ENCODE peak calls at places on chromosomes 12 and 14, in seven cellular contexts. One of them, this sample, is unnamed.

GRCh38 chr14:34222867-34223266 is 239.2 kb downstream of the SPTSSA start:
- DNase-seq in HuH-7.5: no peak
- DNase-seq in Kasumi-1: no peak
- DNase-seq in stimulated activated CD4-positive, alpha-beta T cell treated with anti-CD3 and anti-CD28 coated beads, Interleukin-1b, Interleukin-23, amount 100 ng/mL, for 1 hour: no peak
- DNase-seq in frontal cortex: no peak
- DNase-seq in MM.1S: no peak
- DNase-seq in head of caudate nucleus: no peak
- DNase-seq in this sample: no peak

GRCh38 chr14:80055912-80056801 is 155.1 kb downstream of the DIO2 start:
- DNase-seq in frontal cortex: peak; percentile 14
- DNase-seq in HuH-7.5: peak; percentile 0
- DNase-seq in MM.1S: peak; percentile 20
- DNase-seq in head of caudate nucleus: peak; percentile 57
- DNase-seq in stimulated activated CD4-positive, alpha-beta T cell treated with anti-CD3 and anti-CD28 coated beads, Interleukin-1b, Interleukin-23, amount 100 ng/mL, for 1 hour: no peak
- DNase-seq in Kasumi-1: peak; percentile 43
- DNase-seq in this sample: no peak

GRCh38 chr12:50732591-50732990 is 31.3 kb upstream of the ATF1 start:
- DNase-seq in head of caudate nucleus: no peak
- DNase-seq in Kasumi-1: no peak
- DNase-seq in MM.1S: no peak
- DNase-seq in HuH-7.5: no peak
- DNase-seq in stimulated activated CD4-positive, alpha-beta T cell treated with anti-CD3 and anti-CD28 coated beads, Interleukin-1b, Interleukin-23, amount 100 ng/mL, for 1 hour: no peak
- DNase-seq in frontal cortex: no peak
- DNase-seq in this sample: no peak

GRCh38 chr12:76026643-76027063 is 4.9 kb downstream of the PHLDA1 start:
- DNase-seq in Kasumi-1: no peak
- DNase-seq in frontal cortex: no peak
- DNase-seq in HuH-7.5: no peak
- DNase-seq in stimulated activated CD4-positive, alpha-beta T cell treated with anti-CD3 and anti-CD28 coated beads, Interleukin-1b, Interleukin-23, amount 100 ng/mL, for 1 hour: no peak
- DNase-seq in head of caudate nucleus: no peak
- DNase-seq in MM.1S: no peak
- DNase-seq in this sample: no peak

GRCh38 chr12:27754795-27755194 is 25.2 kb upstream of the KLHL42 start:
- DNase-seq in stimulated activated CD4-positive, alpha-beta T cell treated with anti-CD3 and anti-CD28 coated beads, Interleukin-1b, Interleukin-23, amount 100 ng/mL, for 1 hour: no peak
- DNase-seq in HuH-7.5: no peak
- DNase-seq in MM.1S: no peak
- DNase-seq in frontal cortex: no peak
- DNase-seq in Kasumi-1: no peak
- DNase-seq in head of caudate nucleus: no peak
- DNase-seq in this sample: no peak

GRCh38 chr14:51727526-51727925 is 75.8 kb downstream of the FRMD6 start:
- DNase-seq in MM.1S: no peak
- DNase-seq in head of caudate nucleus: no peak
- DNase-seq in stimulated activated CD4-positive, alpha-beta T cell treated with anti-CD3 and anti-CD28 coated beads, Interleukin-1b, Interleukin-23, amount 100 ng/mL, for 1 hour: no peak
- DNase-seq in Kasumi-1: no peak
- DNase-seq in frontal cortex: no peak
- DNase-seq in HuH-7.5: no peak
- DNase-seq in this sample: no peak

GRCh38 chr12:182381-182883 is 31.5 kb downstream of the SLC6A12 start:
- DNase-seq in frontal cortex: no peak
- DNase-seq in Kasumi-1: no peak
- DNase-seq in HuH-7.5: no peak
- DNase-seq in MM.1S: no peak
- DNase-seq in stimulated activated CD4-positive, alpha-beta T cell treated with anti-CD3 and anti-CD28 coated beads, Interleukin-1b, Interleukin-23, amount 100 ng/mL, for 1 hour: no peak
- DNase-seq in head of caudate nucleus: no peak
- DNase-seq in this sample: no peak

GRCh38 chr14:75577090-75577489 is 1.3 kb upstream of the FLVCR2 start:
- DNase-seq in frontal cortex: no peak
- DNase-seq in Kasumi-1: no peak
- DNase-seq in stimulated activated CD4-positive, alpha-beta T cell treated with anti-CD3 and anti-CD28 coated beads, Interleukin-1b, Interleukin-23, amount 100 ng/mL, for 1 hour: no peak
- DNase-seq in HuH-7.5: no peak
- DNase-seq in head of caudate nucleus: no peak
- DNase-seq in MM.1S: no peak
- DNase-seq in this sample: no peak

GRCh38 chr14:59018978-59019377 is 169.5 kb upstream of the DAAM1 start:
- DNase-seq in frontal cortex: no peak
- DNase-seq in HuH-7.5: no peak
- DNase-seq in stimulated activated CD4-positive, alpha-beta T cell treated with anti-CD3 and anti-CD28 coated beads, Interleukin-1b, Interleukin-23, amount 100 ng/mL, for 1 hour: no peak
- DNase-seq in head of caudate nucleus: no peak
- DNase-seq in Kasumi-1: no peak
- DNase-seq in MM.1S: no peak
- DNase-seq in this sample: no peak

GRCh38 chr12:76020731-76021672 is 10.6 kb downstream of the PHLDA1 start:
- DNase-seq in Kasumi-1: peak; percentile 50
- DNase-seq in MM.1S: no peak
- DNase-seq in head of caudate nucleus: no peak
- DNase-seq in HuH-7.5: no peak
- DNase-seq in stimulated activated CD4-positive, alpha-beta T cell treated with anti-CD3 and anti-CD28 coated beads, Interleukin-1b, Interleukin-23, amount 100 ng/mL, for 1 hour: no peak
- DNase-seq in frontal cortex: no peak
- DNase-seq in this sample: no peak

GRCh38 chr12:95574799-95575452 is 23.6 kb upstream of the USP44 start:
- DNase-seq in frontal cortex: peak; percentile 41
- DNase-seq in HuH-7.5: peak; percentile 50
- DNase-seq in MM.1S: no peak
- DNase-seq in Kasumi-1: no peak
- DNase-seq in stimulated activated CD4-positive, alpha-beta T cell treated with anti-CD3 and anti-CD28 coated beads, Interleukin-1b, Interleukin-23, amount 100 ng/mL, for 1 hour: no peak
- DNase-seq in head of caudate nucleus: no peak
- DNase-seq in this sample: no peak

GRCh38 chr12:111406474-111407370 is 999 bp downstream of the SH2B3 start:
- DNase-seq in MM.1S: peak; percentile 13
- DNase-seq in HuH-7.5: no peak
- DNase-seq in frontal cortex: no peak
- DNase-seq in Kasumi-1: peak; percentile 34
- DNase-seq in stimulated activated CD4-positive, alpha-beta T cell treated with anti-CD3 and anti-CD28 coated beads, Interleukin-1b, Interleukin-23, amount 100 ng/mL, for 1 hour: no peak
- DNase-seq in head of caudate nucleus: no peak
- DNase-seq in this sample: peak; percentile 50

GRCh38 chr12:1907652-1908611 is 10.5 kb downstream of the CACNA2D4 start:
- DNase-seq in HuH-7.5: no peak
- DNase-seq in head of caudate nucleus: no peak
- DNase-seq in Kasumi-1: no peak
- DNase-seq in stimulated activated CD4-positive, alpha-beta T cell treated with anti-CD3 and anti-CD28 coated beads, Interleukin-1b, Interleukin-23, amount 100 ng/mL, for 1 hour: no peak
- DNase-seq in frontal cortex: no peak
- DNase-seq in MM.1S: no peak
- DNase-seq in this sample: no peak

GRCh38 chr14:23093993-23094665 is 807 bp downstream of the ACIN1 start:
- DNase-seq in stimulated activated CD4-positive, alpha-beta T cell treated with anti-CD3 and anti-CD28 coated beads, Interleukin-1b, Interleukin-23, amount 100 ng/mL, for 1 hour: no peak
- DNase-seq in frontal cortex: no peak
- DNase-seq in head of caudate nucleus: no peak
- DNase-seq in HuH-7.5: no peak
- DNase-seq in Kasumi-1: no peak
- DNase-seq in MM.1S: no peak
- DNase-seq in this sample: no peak

GRCh38 chr12:30063435-30063945 is 279.7 kb upstream of the TMTC1 start:
- DNase-seq in stimulated activated CD4-positive, alpha-beta T cell treated with anti-CD3 and anti-CD28 coated beads, Interleukin-1b, Interleukin-23, amount 100 ng/mL, for 1 hour: no peak
- DNase-seq in MM.1S: no peak
- DNase-seq in head of caudate nucleus: no peak
- DNase-seq in Kasumi-1: no peak
- DNase-seq in HuH-7.5: no peak
- DNase-seq in frontal cortex: no peak
- DNase-seq in this sample: no peak

GRCh38 chr14:94011795-94012194 is 14.3 kb upstream of the OTUB2 start:
- DNase-seq in frontal cortex: no peak
- DNase-seq in stimulated activated CD4-positive, alpha-beta T cell treated with anti-CD3 and anti-CD28 coated beads, Interleukin-1b, Interleukin-23, amount 100 ng/mL, for 1 hour: no peak
- DNase-seq in HuH-7.5: no peak
- DNase-seq in head of caudate nucleus: no peak
- DNase-seq in Kasumi-1: peak; percentile 17
- DNase-seq in MM.1S: peak; percentile 72
- DNase-seq in this sample: no peak

GRCh38 chr12:10829994-10830393 is 3.8 kb upstream of the TAS2R10 start:
- DNase-seq in frontal cortex: no peak
- DNase-seq in HuH-7.5: no peak
- DNase-seq in Kasumi-1: no peak
- DNase-seq in stimulated activated CD4-positive, alpha-beta T cell treated with anti-CD3 and anti-CD28 coated beads, Interleukin-1b, Interleukin-23, amount 100 ng/mL, for 1 hour: no peak
- DNase-seq in head of caudate nucleus: no peak
- DNase-seq in MM.1S: no peak
- DNase-seq in this sample: no peak

GRCh38 chr12:103680591-103681065 is 93.6 kb downstream of the STAB2 start:
- DNase-seq in head of caudate nucleus: no peak
- DNase-seq in HuH-7.5: no peak
- DNase-seq in frontal cortex: no peak
- DNase-seq in MM.1S: no peak
- DNase-seq in Kasumi-1: no peak
- DNase-seq in stimulated activated CD4-positive, alpha-beta T cell treated with anti-CD3 and anti-CD28 coated beads, Interleukin-1b, Interleukin-23, amount 100 ng/mL, for 1 hour: no peak
- DNase-seq in this sample: no peak

GRCh38 chr14:71155743-71156142 is 248.5 kb downstream of the PCNX1 start:
- DNase-seq in frontal cortex: no peak
- DNase-seq in HuH-7.5: no peak
- DNase-seq in MM.1S: no peak
- DNase-seq in Kasumi-1: no peak
- DNase-seq in stimulated activated CD4-positive, alpha-beta T cell treated with anti-CD3 and anti-CD28 coated beads, Interleukin-1b, Interleukin-23, amount 100 ng/mL, for 1 hour: no peak
- DNase-seq in head of caudate nucleus: no peak
- DNase-seq in this sample: no peak

GRCh38 chr12:15732341-15733061 is 56.7 kb downstream of the EPS8 start:
- DNase-seq in head of caudate nucleus: no peak
- DNase-seq in MM.1S: no peak
- DNase-seq in stimulated activated CD4-positive, alpha-beta T cell treated with anti-CD3 and anti-CD28 coated beads, Interleukin-1b, Interleukin-23, amount 100 ng/mL, for 1 hour: no peak
- DNase-seq in Kasumi-1: no peak
- DNase-seq in frontal cortex: no peak
- DNase-seq in HuH-7.5: no peak
- DNase-seq in this sample: no peak

GRCh38 chr12:1013618-1014489 is 22.8 kb downstream of the ERC1 start:
- DNase-seq in MM.1S: no peak
- DNase-seq in HuH-7.5: no peak
- DNase-seq in head of caudate nucleus: no peak
- DNase-seq in Kasumi-1: no peak
- DNase-seq in stimulated activated CD4-positive, alpha-beta T cell treated with anti-CD3 and anti-CD28 coated beads, Interleukin-1b, Interleukin-23, amount 100 ng/mL, for 1 hour: no peak
- DNase-seq in frontal cortex: no peak
- DNase-seq in this sample: no peak

This sample was measured in C1 segment of cervical spinal cord.